ENCODE peak calls at places on chromosomes 3 and 15, in ten cellular contexts. D, L, A, R, F, Z, E, W, I and H are unnamed samples.

GRCh38 chr3:106030620-106030945 is 161.8 kb upstream of the CBLB start:
- DNase-seq in D (no peak), L (peak; percentile 28), A (no peak), R (no peak), F (no peak), Z (peak; percentile 47), E (no peak), W (no peak), I (peak; percentile 23), H (peak; percentile 42)

GRCh38 chr3:116179091-116179490 is 266.2 kb downstream of the LSAMP start:
- DNase-seq in D (no peak), L (no peak), A (no peak), R (no peak), F (no peak), Z (peak; percentile 31), E (peak; percentile 9), W (no peak), I (peak; percentile 52), H (peak; percentile 90)

GRCh38 chr3:77001071-77001470 is 38.8 kb upstream of the ROBO2 start:
- DNase-seq in D (no peak), L (no peak), A (no peak), R (no peak), F (no peak), Z (no peak), E (no peak), W (no peak), I (no peak), H (no peak)

GRCh38 chr3:65829228-65829627 is 209.5 kb downstream of the MAGI1 start:
- DNase-seq in D (no peak), L (no peak), A (no peak), R (no peak), F (no peak), Z (no peak), E (no peak), W (no peak), I (no peak), H (no peak)

GRCh38 chr3:112746675-112747276 is 99.9 kb downstream of the CD200R1L start:
- DNase-seq in D (no peak), L (no peak), A (no peak), R (no peak), F (no peak), Z (peak; percentile 67), E (no peak), W (no peak), I (peak; percentile 24), H (peak; percentile 44)

GRCh38 chr15:60326824-60327654 is 70.7 kb downstream of the ANXA2 start:
- DNase-seq in D (peak; percentile 34), L (peak; percentile 47), A (no peak), R (no peak), F (no peak), Z (no peak), E (peak; percentile 9), W (no peak), I (peak; percentile 54), H (peak; percentile 52)

GRCh38 chr3:13045904-13046568 is 27.2 kb downstream of the IQSEC1 start:
- DNase-seq in D (no peak), L (no peak), A (no peak), R (no peak), F (peak; percentile 53), Z (no peak), E (peak; percentile 87), W (no peak), I (no peak), H (no peak)

GRCh38 chr3:149390772-149391212 is 13.3 kb upstream of the TM4SF1 start:
- DNase-seq in D (no peak), L (peak; percentile 83), A (no peak), R (no peak), F (no peak), Z (no peak), E (no peak), W (no peak), I (no peak), H (no peak)

GRCh38 chr3:70393881-70394612 is 81.6 kb upstream of the MDFIC2 start:
- DNase-seq in D (no peak), L (no peak), A (no peak), R (no peak), F (no peak), Z (no peak), E (no peak), W (no peak), I (no peak), H (no peak)

GRCh38 chr3:10775828-10776227 is 40.2 kb upstream of the SLC6A11 start:
- DNase-seq in D (no peak), L (no peak), A (no peak), R (no peak), F (no peak), Z (no peak), E (no peak), W (no peak), I (no peak), H (no peak)

GRCh38 chr3:109081746-109082510 is 36.0 kb downstream of the MORC1 start:
- DNase-seq in D (peak; percentile 19), L (peak; percentile 1), A (no peak), R (no peak), F (no peak), Z (peak; percentile 31), E (peak; percentile 59), W (no peak), I (peak; percentile 50), H (peak; percentile 9)

GRCh38 chr15:90219421-90220141 is 14.2 kb downstream of the CIB1 start:
- DNase-seq in D (peak; percentile 60), L (no peak), A (peak; percentile 55), R (no peak), F (no peak), Z (no peak), E (peak; percentile 65), W (peak; percentile 43), I (peak; percentile 74), H (no peak)

GRCh38 chr15:32828507-32829186 is 110.8 kb downstream of the GREM1 start:
- DNase-seq in D (no peak), L (peak; percentile 93), A (no peak), R (no peak), F (no peak), Z (peak; percentile 87), E (no peak), W (no peak), I (peak; percentile 77), H (peak; percentile 92)

GRCh38 chr3:124563376-124563775 is 166.9 kb upstream of the UMPS start:
- DNase-seq in D (no peak), L (peak; percentile 36), A (no peak), R (no peak), F (no peak), Z (no peak), E (no peak), W (no peak), I (peak; percentile 78), H (no peak)

GRCh38 chr3:50100956-50101845 is 12.5 kb downstream of the RBM5 start:
- DNase-seq in D (no peak), L (no peak), A (no peak), R (no peak), F (no peak), Z (no peak), E (no peak), W (no peak), I (no peak), H (peak; percentile 40)

GRCh38 chr15:69479971-69480370 is 27.4 kb downstream of the RPLP1 start:
- DNase-seq in D (no peak), L (no peak), A (no peak), R (no peak), F (no peak), Z (no peak), E (no peak), W (no peak), I (no peak), H (no peak)

GRCh38 chr3:60030982-60031381 is 981.2 kb upstream of the CFAP20DC start:
- DNase-seq in D (no peak), L (no peak), A (no peak), R (no peak), F (no peak), Z (no peak), E (no peak), W (no peak), I (no peak), H (no peak)

GRCh38 chr15:32152574-32152973 is 122.3 kb downstream of the CHRNA7 start:
- DNase-seq in D (no peak), L (no peak), A (no peak), R (no peak), F (no peak), Z (no peak), E (no peak), W (no peak), I (no peak), H (no peak)

GRCh38 chr3:145807990-145808389 is 353.0 kb downstream of the PLOD2 start:
- DNase-seq in D (no peak), L (peak; percentile 19), A (no peak), R (no peak), F (no peak), Z (peak; percentile 2), E (no peak), W (no peak), I (peak; percentile 12), H (no peak)

GRCh38 chr3:8246070-8246469 is 255.6 kb upstream of the LMCD1 start:
- DNase-seq in D (no peak), L (no peak), A (no peak), R (no peak), F (no peak), Z (no peak), E (no peak), W (no peak), I (no peak), H (no peak)

GRCh38 chr3:184459355-184459754 is 79.5 kb downstream of the CHRD start:
- DNase-seq in D (no peak), L (peak; percentile 86), A (no peak), R (no peak), F (no peak), Z (peak; percentile 93), E (no peak), W (no peak), I (peak; percentile 81), H (peak; percentile 43)

GRCh38 chr3:149576071-149576564 is 81.7 kb downstream of the WWTR1 start:
- DNase-seq in D (no peak), L (peak; percentile 96), A (no peak), R (no peak), F (no peak), Z (peak; percentile 98), E (no peak), W (no peak), I (peak; percentile 79), H (peak; percentile 95)

GRCh38 chr3:94314218-94314883 is 251.5 kb downstream of the NSUN3 start:
- DNase-seq in D (no peak), L (no peak), A (no peak), R (no peak), F (no peak), Z (no peak), E (no peak), W (no peak), I (no peak), H (no peak)

GRCh38 chr15:81195339-81195864 is 1.3 kb upstream of the IL16 start:
- DNase-seq in D (no peak), L (no peak), A (no peak), R (no peak), F (no peak), Z (no peak), E (no peak), W (no peak), I (no peak), H (no peak)

GRCh38 chr15:27353837-27354236 is 382.9 kb downstream of the GABRG3 start:
- DNase-seq in D (no peak), L (no peak), A (no peak), R (no peak), F (no peak), Z (no peak), E (no peak), W (no peak), I (no peak), H (peak; percentile 3)

GRCh38 chr15:84594617-84595290 is 6.1 kb upstream of the ZSCAN2 start:
- DNase-seq in D (no peak), L (no peak), A (no peak), R (no peak), F (no peak), Z (no peak), E (no peak), W (no peak), I (no peak), H (no peak)

GRCh38 chr3:98445949-98446406 is 17.0 kb upstream of the OR5K1 start:
- DNase-seq in D (no peak), L (no peak), A (no peak), R (no peak), F (no peak), Z (no peak), E (peak; percentile 56), W (no peak), I (no peak), H (no peak)

GRCh38 chr3:126544596-126545281 is 14.0 kb downstream of the C3orf22 start:
- DNase-seq in D (no peak), L (no peak), A (no peak), R (no peak), F (peak; percentile 27), Z (no peak), E (no peak), W (peak; percentile 7), I (no peak), H (no peak)